ENCODE peak calls at places on chromosome 12, in four cellular contexts. Q, J, G and L are unnamed samples.

GRCh38 chr12:117356048-117356447 is 5.4 kb downstream of the NOS1 start:
- DNase-seq in Q (no peak), J (no peak), G (no peak), L (no peak)

GRCh38 chr12:92899388-92900001 is 29.6 kb downstream of the EEA1 start:
- DNase-seq in Q (peak; percentile 99), J (no peak), G (no peak), L (peak; percentile 98)

GRCh38 chr12:27619308-27619707 is 76.9 kb upstream of the REP15 start:
- DNase-seq in Q (peak; percentile 89), J (no peak), G (no peak), L (peak; percentile 86)

GRCh38 chr12:132084681-132085635 is 59.2 kb downstream of the DDX51 start:
- DNase-seq in Q (peak; percentile 52), J (peak; percentile 89), G (peak; percentile 50), L (peak; percentile 18)

GRCh38 chr12:6998708-6999451 is 19.4 kb downstream of the LPCAT3 start:
- DNase-seq in Q (no peak), J (no peak), G (no peak), L (no peak)

GRCh38 chr12:54419088-54419887 is at the start of gene ITGA5:
- DNase-seq in Q (peak; percentile 75), J (peak; percentile 87), G (no peak), L (peak; percentile 63)

GRCh38 chr12:4137015-4137414 is 136.5 kb upstream of the CCND2 start:
- DNase-seq in Q (no peak), J (no peak), G (no peak), L (no peak)

GRCh38 chr12:10501031-10501430 is 4.7 kb upstream of the EIF2S3B start:
- DNase-seq in Q (peak; percentile 30), J (no peak), G (no peak), L (no peak)

GRCh38 chr12:54360717-54361456 is 3.4 kb downstream of the GPR84 start:
- DNase-seq in Q (peak; percentile 85), J (peak; percentile 87), G (peak; percentile 79), L (peak; percentile 56)

GRCh38 chr12:51430196-51430895 is 5.7 kb downstream of the SLC4A8 start:
- DNase-seq in Q (no peak), J (no peak), G (no peak), L (no peak)

GRCh38 chr12:116319851-116320621 is 42.5 kb upstream of the MED13L start:
- DNase-seq in Q (peak; percentile 87), J (no peak), G (no peak), L (peak; percentile 95)

GRCh38 chr12:12985817-12986408 is 14.2 kb downstream of the HEBP1 start:
- DNase-seq in Q (peak; percentile 52), J (no peak), G (no peak), L (peak; percentile 24)
- TF ChIP-seq CTCF in Q (peak; percentile 65), J (peak; percentile 52), G (peak; percentile 68), L (peak; percentile 73)

DNA sequence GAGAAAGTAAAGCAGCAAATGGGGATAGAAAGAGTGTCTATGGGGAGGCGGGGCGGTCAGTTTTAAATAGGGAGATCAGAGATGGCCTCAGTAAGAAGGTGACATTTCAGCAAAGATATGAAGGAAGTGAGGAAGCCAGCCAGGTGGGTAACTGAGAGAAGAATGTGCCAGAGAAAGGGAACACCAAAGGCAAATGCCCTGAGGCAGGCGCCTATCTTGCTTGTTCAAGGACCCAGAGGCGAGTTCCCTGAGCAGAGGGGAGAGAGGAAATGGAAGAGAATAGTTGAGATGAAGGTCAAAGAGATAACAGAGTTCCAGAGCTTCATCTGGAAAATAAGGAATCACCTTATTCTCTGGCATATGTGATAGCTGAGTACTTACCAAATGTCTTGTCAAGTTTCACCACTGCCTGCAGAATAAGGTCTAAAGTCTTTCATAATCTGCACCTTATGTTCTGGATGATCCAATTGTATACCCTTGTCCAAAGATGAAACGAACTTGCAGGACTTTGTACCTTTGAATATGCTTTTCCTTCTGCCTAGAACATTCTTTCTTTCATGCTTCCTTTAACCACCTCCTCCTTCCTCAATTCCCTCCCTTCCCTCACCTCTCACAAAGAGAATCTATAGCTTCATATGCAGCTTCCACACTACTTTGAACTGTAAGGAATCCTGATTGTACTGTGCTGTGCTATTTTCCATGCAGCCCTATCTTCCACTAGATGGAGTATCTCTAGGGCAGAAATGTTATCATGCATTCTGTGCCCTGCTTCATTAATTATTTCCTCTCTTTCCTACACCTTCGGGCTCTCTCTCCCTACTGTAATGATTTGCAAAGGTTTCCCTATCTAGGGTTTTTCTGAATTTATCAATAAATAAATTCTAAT is 38.5 kb downstream of the GNPTAB start:
- DNase-seq in Q (no peak), J (no peak), G (no peak), L (no peak)
- TF ChIP-seq CTCF in Q (peak; percentile 34), J (peak; percentile 39), G (no peak), L (peak; percentile 69)

GRCh38 chr12:69996722-69997121 is 171.7 kb downstream of the MYRFL start:
- DNase-seq in Q (no peak), J (no peak), G (no peak), L (no peak)

GRCh38 chr12:69998922-69999321 is 173.9 kb downstream of the MYRFL start:
- DNase-seq in Q (no peak), J (no peak), G (no peak), L (no peak)

GRCh38 chr12:69998011-69998410 is 173.0 kb downstream of the MYRFL start:
- DNase-seq in Q (no peak), J (no peak), G (no peak), L (no peak)

GRCh38 chr12:70002097-70002911 is 177.3 kb downstream of the MYRFL start:
- DNase-seq in Q (no peak), J (no peak), G (no peak), L (no peak)

GRCh38 chr12:69999561-69999960 is 174.5 kb downstream of the MYRFL start:
- DNase-seq in Q (no peak), J (no peak), G (no peak), L (no peak)
- TF ChIP-seq CTCF in Q (no peak), J (no peak), G (no peak), L (no peak)

GRCh38 chr12:94749890-94750289 is 99.5 kb upstream of the TMCC3 start:
- DNase-seq in Q (no peak), J (no peak), G (no peak), L (no peak)

GRCh38 chr12:94748726-94749421 is 98.5 kb upstream of the TMCC3 start:
- DNase-seq in Q (no peak), J (no peak), G (no peak), L (no peak)

GRCh38 chr12:94750891-94751290 is 100.5 kb upstream of the TMCC3 start:
- DNase-seq in Q (no peak), J (no peak), G (no peak), L (no peak)

GRCh38 chr12:94753071-94753779 is 102.9 kb upstream of the TMCC3 start:
- DNase-seq in Q (peak; percentile 23), J (no peak), G (no peak), L (no peak)

DNA sequence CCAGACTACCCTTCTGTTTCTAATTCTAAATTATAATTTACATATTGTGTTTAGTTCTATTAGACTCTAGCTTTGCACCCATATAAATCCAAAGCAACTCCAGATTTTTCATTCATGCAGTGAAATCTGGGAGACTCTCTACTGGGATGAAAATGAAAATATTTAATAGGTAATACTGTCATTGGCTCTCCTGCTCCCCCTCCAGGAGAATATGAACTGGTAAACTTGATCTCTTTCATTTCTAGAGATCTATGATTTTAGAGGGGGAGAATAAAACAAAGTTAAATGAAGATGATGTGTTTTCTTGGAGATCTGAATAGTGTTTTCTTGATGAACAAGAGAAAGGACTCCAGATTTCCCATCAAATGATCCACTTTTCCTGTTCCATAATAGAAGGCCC is 104.3 kb upstream of the TMCC3 start:
- DNase-seq in Q (peak; percentile 17), J (no peak), G (no peak), L (no peak)
- TF ChIP-seq CTCF in Q (peak; percentile 40), J (peak; percentile 25), G (no peak), L (peak; percentile 58)

DNA sequence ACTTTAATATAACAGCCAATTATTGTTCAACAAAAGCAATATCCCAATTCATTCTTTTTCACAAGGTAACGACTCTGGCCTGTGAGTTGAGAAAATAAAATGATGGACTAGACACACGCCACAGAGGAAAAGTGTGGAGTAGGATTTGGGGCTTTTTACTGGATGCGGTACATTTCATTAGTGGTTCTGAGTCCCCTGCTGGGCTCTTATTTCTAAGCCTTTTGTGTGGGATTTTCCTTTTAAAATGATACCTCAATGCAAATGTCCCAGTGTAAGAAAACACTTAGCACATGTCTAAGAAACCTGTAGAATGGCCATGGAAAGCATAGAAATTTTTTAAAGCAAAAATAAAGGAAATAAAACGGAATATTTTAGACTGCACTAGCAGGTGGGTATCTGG is 73.4 kb downstream of the C12orf42 start:
- DNase-seq in Q (no peak), J (no peak), G (no peak), L (no peak)
- TF ChIP-seq CTCF in Q (no peak), J (no peak), G (no peak), L (no peak)

GRCh38 chr12:68953536-68953935 is 20.6 kb upstream of the CPM start:
- DNase-seq in Q (no peak), J (no peak), G (no peak), L (no peak)
- TF ChIP-seq CTCF in Q (no peak), J (no peak), G (no peak), L (no peak)

DNA sequence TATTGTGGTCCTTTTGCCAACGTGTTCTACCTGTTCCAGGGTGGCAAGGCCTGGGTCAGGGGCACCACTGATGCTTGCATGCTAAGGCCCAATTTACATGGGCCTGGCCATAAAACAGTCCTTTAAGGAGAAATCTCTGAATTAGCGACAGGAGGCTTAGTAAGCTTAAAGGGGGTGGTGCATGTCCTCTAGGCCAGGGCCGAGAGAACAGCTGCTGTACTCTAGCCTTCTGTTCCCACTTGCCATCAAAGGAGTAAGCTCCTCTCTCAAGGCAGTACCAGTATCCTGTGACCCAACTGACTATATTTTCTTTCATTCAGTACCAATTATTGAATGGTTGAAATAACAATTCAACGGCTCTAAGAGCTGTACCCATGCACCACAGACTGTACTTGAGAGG is 67.7 kb upstream of the ZDHHC17 start:
- DNase-seq in Q (no peak), J (no peak), G (no peak), L (no peak)
- TF ChIP-seq CTCF in Q (no peak), J (no peak), G (no peak), L (no peak)